ENCODE peak calls at places on chromosome 1, in nine cellular contexts. One of them, this sample, is unnamed.

GRCh38 chr1:234065794-234066447 is 161.4 kb downstream of the SLC35F3 start:
- DNase-seq in stimulated activated CD4-positive, alpha-beta T cell treated with anti-CD3 and anti-CD28 coated beads, Interleukin-4, amount 100 ng/mL, for 1 hour: peak
- DNase-seq in GM12865: peak
- DNase-seq in GM03348: peak
- DNase-seq in germinal center: peak
- DNase-seq in small intestine: peak
- DNase-seq in colonic mucosa: peak
- DNase-seq in non-pigmented ciliary epithelial cell: no peak
- DNase-seq in T follicular helper cell: peak
- DNase-seq in this sample: peak

GRCh38 chr1:170175032-170175431 is 29.3 kb downstream of the NTMT2 start:
- DNase-seq in stimulated activated CD4-positive, alpha-beta T cell treated with anti-CD3 and anti-CD28 coated beads, Interleukin-4, amount 100 ng/mL, for 1 hour: no peak
- DNase-seq in GM12865: no peak
- DNase-seq in GM03348: no peak
- DNase-seq in germinal center: no peak
- DNase-seq in small intestine: no peak
- DNase-seq in colonic mucosa: no peak
- DNase-seq in non-pigmented ciliary epithelial cell: no peak
- DNase-seq in T follicular helper cell: no peak
- DNase-seq in this sample: no peak

GRCh38 chr1:206021796-206022365 is 1.8 kb downstream of the CTSE start:
- DNase-seq in stimulated activated CD4-positive, alpha-beta T cell treated with anti-CD3 and anti-CD28 coated beads, Interleukin-4, amount 100 ng/mL, for 1 hour: no peak
- DNase-seq in GM12865: no peak
- DNase-seq in GM03348: peak
- DNase-seq in germinal center: no peak
- DNase-seq in small intestine: no peak
- DNase-seq in colonic mucosa: no peak
- DNase-seq in non-pigmented ciliary epithelial cell: no peak
- DNase-seq in T follicular helper cell: no peak
- DNase-seq in this sample: no peak

GRCh38 chr1:57424231-57425027 is 569 bp upstream of the DAB1 start:
- DNase-seq in stimulated activated CD4-positive, alpha-beta T cell treated with anti-CD3 and anti-CD28 coated beads, Interleukin-4, amount 100 ng/mL, for 1 hour: no peak
- DNase-seq in GM12865: no peak
- DNase-seq in GM03348: peak
- DNase-seq in germinal center: no peak
- DNase-seq in small intestine: peak
- DNase-seq in colonic mucosa: no peak
- DNase-seq in non-pigmented ciliary epithelial cell: no peak
- DNase-seq in T follicular helper cell: no peak
- DNase-seq in this sample: peak

GRCh38 chr1:56590520-56591011 is 11.2 kb upstream of the PLPP3 start:
- DNase-seq in stimulated activated CD4-positive, alpha-beta T cell treated with anti-CD3 and anti-CD28 coated beads, Interleukin-4, amount 100 ng/mL, for 1 hour: no peak
- DNase-seq in GM12865: no peak
- DNase-seq in GM03348: peak
- DNase-seq in germinal center: no peak
- DNase-seq in small intestine: no peak
- DNase-seq in colonic mucosa: no peak
- DNase-seq in non-pigmented ciliary epithelial cell: no peak
- DNase-seq in T follicular helper cell: no peak
- DNase-seq in this sample: no peak

GRCh38 chr1:160129558-160129957 is 14.0 kb downstream of the ATP1A2 start:
- DNase-seq in stimulated activated CD4-positive, alpha-beta T cell treated with anti-CD3 and anti-CD28 coated beads, Interleukin-4, amount 100 ng/mL, for 1 hour: no peak
- DNase-seq in GM12865: no peak
- DNase-seq in GM03348: no peak
- DNase-seq in germinal center: no peak
- DNase-seq in small intestine: no peak
- DNase-seq in colonic mucosa: no peak
- DNase-seq in non-pigmented ciliary epithelial cell: no peak
- DNase-seq in T follicular helper cell: no peak
- DNase-seq in this sample: no peak

GRCh38 chr1:82775402-82776000 is 974.8 kb downstream of the ADGRL2 start:
- DNase-seq in stimulated activated CD4-positive, alpha-beta T cell treated with anti-CD3 and anti-CD28 coated beads, Interleukin-4, amount 100 ng/mL, for 1 hour: peak
- DNase-seq in GM12865: peak
- DNase-seq in GM03348: no peak
- DNase-seq in germinal center: peak
- DNase-seq in small intestine: no peak
- DNase-seq in colonic mucosa: peak
- DNase-seq in non-pigmented ciliary epithelial cell: no peak
- DNase-seq in T follicular helper cell: no peak
- DNase-seq in this sample: peak

GRCh38 chr1:228314658-228315483 is 91.8 kb downstream of the TRIM11 start:
- DNase-seq in stimulated activated CD4-positive, alpha-beta T cell treated with anti-CD3 and anti-CD28 coated beads, Interleukin-4, amount 100 ng/mL, for 1 hour: no peak
- DNase-seq in GM12865: no peak
- DNase-seq in GM03348: no peak
- DNase-seq in germinal center: no peak
- DNase-seq in small intestine: no peak
- DNase-seq in colonic mucosa: no peak
- DNase-seq in non-pigmented ciliary epithelial cell: no peak
- DNase-seq in T follicular helper cell: no peak
- DNase-seq in this sample: no peak

GRCh38 chr1:25503551-25504426 is 39.6 kb upstream of the LDLRAP1 start:
- DNase-seq in stimulated activated CD4-positive, alpha-beta T cell treated with anti-CD3 and anti-CD28 coated beads, Interleukin-4, amount 100 ng/mL, for 1 hour: peak
- DNase-seq in GM12865: peak
- DNase-seq in GM03348: peak
- DNase-seq in germinal center: peak
- DNase-seq in small intestine: peak
- DNase-seq in colonic mucosa: peak
- DNase-seq in non-pigmented ciliary epithelial cell: no peak
- DNase-seq in T follicular helper cell: peak
- DNase-seq in this sample: peak

GRCh38 chr1:15096293-15096692 is 57.3 kb upstream of the TMEM51 start:
- DNase-seq in stimulated activated CD4-positive, alpha-beta T cell treated with anti-CD3 and anti-CD28 coated beads, Interleukin-4, amount 100 ng/mL, for 1 hour: no peak
- DNase-seq in GM12865: no peak
- DNase-seq in GM03348: no peak
- DNase-seq in germinal center: no peak
- DNase-seq in small intestine: no peak
- DNase-seq in colonic mucosa: no peak
- DNase-seq in non-pigmented ciliary epithelial cell: no peak
- DNase-seq in T follicular helper cell: no peak
- DNase-seq in this sample: no peak